ENCODE peak calls at places on chromosomes 16 and 17, in seven cellular contexts. J is uterus, D is IMR-90, M is A549, X is ovary, Z is tibial nerve, L is esophagus squamous epithelium. I is an unnamed sample.

GRCh38 chr17:17844079-17844478 is 7.3 kb upstream of the SREBF1 start:
- DNase-seq in X (no peak), Z (no peak), M (no peak), J (no peak), D (no peak), L (no peak), I (no peak)

GRCh38 chr16:10156111-10156510 is 26.1 kb downstream of the GRIN2A start:
- DNase-seq in J (no peak), M (no peak), L (no peak), Z (no peak), X (no peak), D (no peak), I (no peak)

GRCh38 chr17:44766409-44767038 is 7.7 kb downstream of the ADAM11 start:
- DNase-seq in Z (no peak), J (no peak), X (no peak), M (no peak), D (no peak), L (no peak), I (no peak)

GRCh38 chr17:58268326-58268725 is 12.4 kb downstream of the MPO start:
- DNase-seq in M (no peak), X (no peak), Z (no peak), D (no peak), L (no peak), J (no peak), I (no peak)

GRCh38 chr17:78651551-78651950 is 74.4 kb upstream of the DNAH17 start:
- DNase-seq in M (no peak), L (no peak), D (peak), X (no peak), Z (no peak), J (no peak), I (no peak)

GRCh38 chr16:57601801-57602478 is 26.5 kb upstream of the ADGRG1 start:
- DNase-seq in Z (no peak), X (no peak), J (no peak), M (no peak), L (no peak), D (no peak), I (no peak)

GRCh38 chr17:42670199-42670924 is 6.4 kb downstream of the PLEKHH3 start:
- DNase-seq in M (no peak), J (no peak), L (no peak), Z (no peak), D (no peak), X (no peak), I (no peak)

GRCh38 chr17:45430738-45431530 is 1.7 kb downstream of the ARHGAP27 start:
- DNase-seq in Z (no peak), D (no peak), L (no peak), J (no peak), X (no peak), M (no peak), I (no peak)

GRCh38 chr17:6487243-6488007 is 43.2 kb downstream of the PIMREG start:
- DNase-seq in X (no peak), M (no peak), D (no peak), Z (peak), L (no peak), J (peak), I (no peak)

GRCh38 chr17:76732734-76733617 is 4.2 kb downstream of the SRSF2 start:
- DNase-seq in D (no peak), Z (no peak), M (no peak), L (no peak), J (no peak), X (no peak), I (no peak)

GRCh38 chr17:47203984-47204721 is 5.0 kb upstream of the MYL4 start:
- DNase-seq in D (peak), Z (no peak), M (no peak), L (no peak), X (no peak), J (no peak), I (no peak)

GRCh38 chr17:44847581-44847980 is at the start of gene HIGD1B:
- DNase-seq in D (no peak), Z (no peak), L (no peak), J (no peak), M (no peak), X (no peak), I (no peak)

GRCh38 chr17:68646626-68647526 is 45.7 kb upstream of the FAM20A start:
- DNase-seq in J (no peak), D (no peak), X (no peak), L (no peak), Z (no peak), M (no peak), I (no peak)

GRCh38 chr17:4900231-4901107 is 1.1 kb downstream of the C17orf107 start:
- DNase-seq in M (no peak), Z (no peak), D (no peak), L (no peak), J (no peak), X (peak), I (no peak)

GRCh38 chr16:77183137-77183536 is 7.9 kb upstream of the MON1B start:
- DNase-seq in M (no peak), L (no peak), J (no peak), Z (no peak), X (no peak), D (peak), I (no peak)

GRCh38 chr16:68685685-68686478 is 40.8 kb downstream of the CDH3 start:
- DNase-seq in L (no peak), J (no peak), Z (no peak), D (no peak), M (no peak), X (no peak), I (no peak)

GRCh38 chr17:28405632-28406477 is at the start of gene SLC46A1:
- DNase-seq in D (no peak), J (peak), M (peak), X (peak), Z (peak), L (no peak), I (peak)

GRCh38 chr17:28406478-28406824 is 439 bp upstream of the SLC46A1 start:
- DNase-seq in X (no peak), Z (no peak), J (no peak), D (no peak), L (no peak), M (no peak), I (no peak)

GRCh38 chr17:28404461-28404811 is 1.6 kb downstream of the SLC46A1 start:
- DNase-seq in J (no peak), Z (no peak), M (no peak), L (no peak), X (peak), D (no peak), I (no peak)

GRCh38 chr17:28404007-28404406 is 2.0 kb downstream of the SLC46A1 start:
- DNase-seq in M (no peak), J (no peak), L (no peak), D (no peak), Z (no peak), X (no peak), I (no peak)

DNA sequence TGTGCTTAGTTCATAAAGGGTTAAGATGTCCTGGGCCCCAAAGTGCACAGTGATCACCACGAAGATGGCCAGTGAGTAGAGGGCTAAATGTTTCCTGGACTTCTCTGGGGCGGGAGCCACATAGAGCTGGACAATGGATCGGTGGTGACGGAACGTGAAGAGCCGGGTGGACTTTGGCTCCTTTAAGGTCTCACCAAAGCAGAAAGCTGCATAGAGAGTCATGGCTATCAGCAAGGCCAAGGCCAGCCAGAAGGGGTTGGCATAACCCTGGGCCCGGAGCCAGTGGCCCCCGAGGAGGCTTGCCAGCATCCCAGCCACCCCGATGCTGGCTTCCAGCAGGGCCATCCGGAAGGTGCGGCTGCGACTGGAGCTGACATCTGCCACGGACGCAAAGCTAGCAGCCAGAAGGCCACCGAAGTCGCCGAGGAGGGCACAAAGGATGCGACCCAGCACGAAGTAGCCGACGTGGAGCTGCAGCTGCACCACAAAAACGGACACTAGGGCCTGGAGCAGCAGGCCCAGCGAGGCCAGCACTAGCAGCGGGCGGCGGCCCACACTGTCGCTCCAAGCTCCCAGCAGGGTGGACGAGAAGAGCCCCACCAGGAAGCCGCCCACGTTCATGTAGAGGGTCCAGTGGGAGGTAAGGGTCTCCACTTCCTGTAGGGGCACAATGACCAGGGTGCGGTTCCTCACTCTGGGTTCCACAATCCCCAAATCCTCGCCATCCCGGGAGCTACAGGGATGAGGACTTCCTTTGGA is 1.0 kb downstream of the SLC46A1 start:
- DNase-seq in J (no peak), X (peak), M (no peak), D (no peak), Z (no peak), L (no peak), I (no peak)
- TF ChIP-seq POLR2A in J (no peak), X (no peak), M (no peak), D (no peak), Z (no peak), L (no peak), I (no peak)

GRCh38 chr17:32482568-32483320 is 4.0 kb upstream of the CDK5R1 start:
- DNase-seq in M (no peak), Z (no peak), L (no peak), X (no peak), J (no peak), D (peak), I (no peak)
- TF ChIP-seq POLR2A in M (no peak), Z (no peak), L (no peak), X (no peak), J (no peak), D (no peak), I (no peak)

DNA sequence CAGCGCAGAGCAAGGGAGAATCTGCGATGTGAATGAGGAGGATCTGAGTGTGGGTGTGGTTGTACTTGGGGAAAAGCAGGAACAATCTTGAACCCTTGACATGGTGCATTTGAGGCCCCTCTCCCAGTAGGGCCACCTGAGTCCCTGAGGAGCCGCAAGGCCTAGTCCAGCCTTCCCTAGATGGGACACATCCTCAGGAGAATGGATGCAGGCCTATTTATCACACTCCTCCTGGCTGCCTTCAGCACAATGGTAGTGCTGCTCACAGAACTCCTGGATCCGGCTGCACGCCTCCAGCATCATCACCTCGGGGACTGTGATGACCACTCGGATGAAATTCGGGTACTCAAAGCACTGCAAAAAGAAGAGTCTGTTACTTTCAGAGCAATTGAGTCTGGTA is 9.0 kb downstream of the TAT start:
- DNase-seq in X (no peak), L (no peak), J (no peak), D (no peak), Z (no peak), M (no peak), I (no peak)
- TF ChIP-seq POLR2A in X (no peak), L (no peak), J (no peak), D (no peak), Z (no peak), M (no peak), I (no peak)

GRCh38 chr16:21301895-21302291 is 23.8 kb upstream of the CRYM start:
- DNase-seq in D (peak), M (no peak), L (no peak), Z (no peak), J (no peak), X (no peak), I (no peak)

GRCh38 chr16:21301168-21301894 is 23.2 kb upstream of the CRYM start:
- DNase-seq in M (peak), X (peak), D (peak), J (peak), L (no peak), Z (peak), I (peak)

GRCh38 chr16:21302454-21302853 is 24.4 kb upstream of the CRYM start:
- DNase-seq in X (no peak), J (no peak), Z (no peak), L (no peak), D (peak), M (no peak), I (no peak)

GRCh38 chr16:21302898-21303528 is 24.9 kb upstream of the CRYM start:
- DNase-seq in L (no peak), J (no peak), D (peak), Z (no peak), X (no peak), M (peak), I (peak)

DNA sequence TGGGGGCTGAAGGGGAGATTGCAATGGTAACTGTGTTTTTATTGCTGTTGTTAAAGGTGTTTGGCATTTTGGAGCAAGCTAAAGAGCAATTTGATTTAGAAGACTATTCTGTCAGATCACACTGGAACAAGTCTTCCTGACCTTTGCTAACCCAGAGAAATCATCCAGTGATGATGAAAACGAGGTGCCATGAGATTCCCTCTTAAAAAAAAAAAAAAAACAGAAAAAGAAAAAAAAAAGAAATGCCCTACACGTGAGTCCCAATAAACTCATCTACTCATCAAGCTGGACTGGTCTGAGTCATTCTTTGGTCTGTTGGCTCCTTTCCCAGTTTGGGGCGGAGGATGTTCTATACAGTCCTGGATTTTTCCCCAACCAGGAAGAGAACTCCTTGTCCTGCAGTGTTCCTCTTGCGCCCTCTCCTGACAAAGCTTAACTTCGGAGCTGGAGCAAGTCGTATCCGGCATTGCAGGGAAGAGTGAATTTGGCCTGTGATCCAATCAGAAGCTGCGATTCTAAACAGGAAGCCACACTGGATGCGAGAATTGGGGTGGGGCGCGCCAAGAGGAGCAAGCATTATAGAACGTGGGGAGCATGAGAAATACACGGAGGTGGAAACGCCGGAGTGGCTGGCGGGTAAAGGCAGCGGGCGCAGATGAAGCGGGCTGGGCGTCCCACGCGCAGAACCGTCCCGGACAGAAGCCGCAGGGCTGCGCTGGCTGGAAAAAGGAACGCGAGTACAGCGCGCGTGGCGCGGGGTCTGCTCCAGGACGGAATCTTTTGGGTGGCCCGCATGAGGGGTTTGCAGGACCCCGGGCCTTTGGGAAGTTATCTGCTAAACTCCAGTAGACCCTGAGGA is 22.4 kb upstream of the CRYM start:
- DNase-seq in X (peak), J (peak), Z (peak), L (peak), M (peak), D (peak), I (peak)
- TF ChIP-seq POLR2A in X (no peak), J (peak), Z (no peak), L (peak), M (peak), D (peak), I (peak)